ENCODE peak calls at places on chromosomes 4 and X, in four cellular contexts. One of them, this sample, is unnamed.

GRCh38 chr4:169921237-169921636 is 105.0 kb downstream of the MFAP3L start:
- DNase-seq in body of pancreas: no peak
- DNase-seq in LoVo: no peak
- DNase-seq in activated naive CD4-positive, alpha-beta T cell treated with anti-CD3 and anti-CD28 coated beads for 36 hours: no peak
- DNase-seq in this sample: no peak

GRCh38 chr4:8666581-8666980 is 74.0 kb downstream of the CPZ start:
- DNase-seq in body of pancreas: no peak
- DNase-seq in LoVo: no peak
- DNase-seq in activated naive CD4-positive, alpha-beta T cell treated with anti-CD3 and anti-CD28 coated beads for 36 hours: no peak
- DNase-seq in this sample: no peak

GRCh38 chr4:762211-763190 is 56.9 kb downstream of the PCGF3 start:
- DNase-seq in activated naive CD4-positive, alpha-beta T cell treated with anti-CD3 and anti-CD28 coated beads for 36 hours: no peak
- DNase-seq in body of pancreas: peak
- DNase-seq in LoVo: no peak
- DNase-seq in this sample: no peak

GRCh38 chrX:30971761-30972603 is 82.9 kb upstream of the TAB3 start:
- DNase-seq in activated naive CD4-positive, alpha-beta T cell treated with anti-CD3 and anti-CD28 coated beads for 36 hours: peak
- DNase-seq in body of pancreas: peak
- DNase-seq in LoVo: peak
- DNase-seq in this sample: peak

GRCh38 chrX:49754238-49754857 is 58.6 kb upstream of the PAGE1 start:
- DNase-seq in activated naive CD4-positive, alpha-beta T cell treated with anti-CD3 and anti-CD28 coated beads for 36 hours: peak
- DNase-seq in LoVo: peak
- DNase-seq in body of pancreas: peak
- DNase-seq in this sample: peak

GRCh38 chrX:144006811-144007210 is 122.9 kb downstream of the UBE2NL start:
- DNase-seq in body of pancreas: no peak
- DNase-seq in LoVo: peak
- DNase-seq in activated naive CD4-positive, alpha-beta T cell treated with anti-CD3 and anti-CD28 coated beads for 36 hours: no peak
- DNase-seq in this sample: no peak

GRCh38 chr4:55554453-55555030 is 7.8 kb upstream of the CLOCK start:
- DNase-seq in LoVo: no peak
- DNase-seq in activated naive CD4-positive, alpha-beta T cell treated with anti-CD3 and anti-CD28 coated beads for 36 hours: no peak
- DNase-seq in body of pancreas: peak
- DNase-seq in this sample: peak

GRCh38 chr4:5563856-5564255 is 144.5 kb downstream of the EVC2 start:
- DNase-seq in LoVo: no peak
- DNase-seq in activated naive CD4-positive, alpha-beta T cell treated with anti-CD3 and anti-CD28 coated beads for 36 hours: no peak
- DNase-seq in body of pancreas: no peak
- DNase-seq in this sample: no peak

GRCh38 chr4:40241936-40242590 is 45.2 kb downstream of the RHOH start:
- DNase-seq in LoVo: no peak
- DNase-seq in activated naive CD4-positive, alpha-beta T cell treated with anti-CD3 and anti-CD28 coated beads for 36 hours: peak
- DNase-seq in body of pancreas: no peak
- DNase-seq in this sample: no peak

GRCh38 chr4:78432896-78433295 is 118.7 kb upstream of the ANXA3 start:
- DNase-seq in activated naive CD4-positive, alpha-beta T cell treated with anti-CD3 and anti-CD28 coated beads for 36 hours: no peak
- DNase-seq in body of pancreas: no peak
- DNase-seq in LoVo: peak
- DNase-seq in this sample: peak

GRCh38 chr4:119238068-119238722 is 25.7 kb downstream of the USP53 start:
- DNase-seq in body of pancreas: no peak
- DNase-seq in LoVo: no peak
- DNase-seq in activated naive CD4-positive, alpha-beta T cell treated with anti-CD3 and anti-CD28 coated beads for 36 hours: peak
- DNase-seq in this sample: no peak

GRCh38 chr4:39036172-39036571 is 4.0 kb upstream of the TMEM156 start:
- DNase-seq in LoVo: no peak
- DNase-seq in body of pancreas: peak
- DNase-seq in activated naive CD4-positive, alpha-beta T cell treated with anti-CD3 and anti-CD28 coated beads for 36 hours: no peak
- DNase-seq in this sample: peak

GRCh38 chr4:16794816-16795445 is 103.5 kb downstream of the LDB2 start:
- DNase-seq in body of pancreas: peak
- DNase-seq in LoVo: peak
- DNase-seq in activated naive CD4-positive, alpha-beta T cell treated with anti-CD3 and anti-CD28 coated beads for 36 hours: peak
- DNase-seq in this sample: peak

GRCh38 chrX:50769389-50770063 is 44.5 kb downstream of the SHROOM4 start:
- DNase-seq in body of pancreas: peak
- DNase-seq in activated naive CD4-positive, alpha-beta T cell treated with anti-CD3 and anti-CD28 coated beads for 36 hours: no peak
- DNase-seq in LoVo: peak
- DNase-seq in this sample: no peak

GRCh38 chr4:158895797-158896442 is 127.1 kb downstream of the FNIP2 start:
- DNase-seq in LoVo: no peak
- DNase-seq in body of pancreas: peak
- DNase-seq in activated naive CD4-positive, alpha-beta T cell treated with anti-CD3 and anti-CD28 coated beads for 36 hours: no peak
- DNase-seq in this sample: peak

GRCh38 chr4:24770111-24770584 is 25.2 kb upstream of the SOD3 start:
- DNase-seq in LoVo: peak
- DNase-seq in activated naive CD4-positive, alpha-beta T cell treated with anti-CD3 and anti-CD28 coated beads for 36 hours: no peak
- DNase-seq in body of pancreas: no peak
- DNase-seq in this sample: no peak

GRCh38 chr4:135065366-135065765 is 863.8 kb upstream of the PABPC4L start:
- DNase-seq in LoVo: no peak
- DNase-seq in body of pancreas: no peak
- DNase-seq in activated naive CD4-positive, alpha-beta T cell treated with anti-CD3 and anti-CD28 coated beads for 36 hours: no peak
- DNase-seq in this sample: no peak

GRCh38 chrX:13281289-13281688 is 38.6 kb downstream of the ATXN3L start:
- DNase-seq in activated naive CD4-positive, alpha-beta T cell treated with anti-CD3 and anti-CD28 coated beads for 36 hours: no peak
- DNase-seq in body of pancreas: no peak
- DNase-seq in LoVo: no peak
- DNase-seq in this sample: no peak

GRCh38 chrX:22300130-22300529 is 27.4 kb downstream of the CBLL2 start:
- DNase-seq in LoVo: peak
- DNase-seq in body of pancreas: peak
- DNase-seq in activated naive CD4-positive, alpha-beta T cell treated with anti-CD3 and anti-CD28 coated beads for 36 hours: no peak
- DNase-seq in this sample: peak

GRCh38 chrX:9988762-9989161 is 21.6 kb downstream of the CLDN34 start:
- DNase-seq in LoVo: peak
- DNase-seq in body of pancreas: no peak
- DNase-seq in activated naive CD4-positive, alpha-beta T cell treated with anti-CD3 and anti-CD28 coated beads for 36 hours: no peak
- DNase-seq in this sample: peak

This sample was measured in A549.